ENCODE peak calls at places on chromosomes 7 and 10, in six cellular contexts. P, S, J, G, X and O are unnamed samples.

GRCh38 chr10:69628876-69629275 is 1.2 kb upstream of the FAM241B start:
- DNase-seq in P (no peak), S (no peak), J (no peak), X (peak; percentile 17), G (no peak), O (no peak)

GRCh38 chr10:70931168-70931805 is 42.9 kb upstream of the PCBD1 start:
- DNase-seq in P (peak; percentile 38), G (peak; percentile 23), X (no peak), S (no peak), J (peak; percentile 11), O (peak; percentile 15)

GRCh38 chr10:3542185-3542611 is 242.8 kb downstream of the KLF6 start:
- DNase-seq in S (no peak), P (peak; percentile 81), G (peak; percentile 67), X (no peak), J (peak; percentile 51), O (peak; percentile 41)

GRCh38 chr10:15427836-15428414 is 56.8 kb upstream of the FAM171A1 start:
- DNase-seq in G (peak; percentile 89), S (no peak), X (no peak), P (peak; percentile 67), J (no peak), O (no peak)

GRCh38 chr10:1360011-1360580 is 303.9 kb downstream of the WDR37 start:
- DNase-seq in G (no peak), J (no peak), P (no peak), X (no peak), S (no peak), O (no peak)

GRCh38 chr10:78225611-78226010 is 191.9 kb downstream of the RPS24 start:
- DNase-seq in G (no peak), X (no peak), J (no peak), S (no peak), P (no peak), O (no peak)

GRCh38 chr7:90455163-90456030 is 14.0 kb upstream of the PTTG1IP2 start:
- DNase-seq in J (no peak), X (no peak), G (peak; percentile 82), S (no peak), P (peak; percentile 67), O (no peak)

GRCh38 chr7:83142365-83142764 is 20.3 kb downstream of the PCLO start:
- DNase-seq in P (no peak), J (no peak), G (no peak), S (no peak), X (no peak), O (no peak)

GRCh38 chr10:120474956-120475355 is 17.9 kb downstream of the PLPP4 start:
- DNase-seq in P (no peak), X (no peak), G (no peak), J (no peak), S (no peak), O (no peak)

GRCh38 chr7:117323877-117324699 is 1.2 kb upstream of the WNT2 start:
- DNase-seq in G (peak; percentile 51), P (peak; percentile 55), X (no peak), J (no peak), S (no peak), O (no peak)

GRCh38 chr10:114879093-114879492 is 57.5 kb downstream of the FHIP2A start:
- DNase-seq in P (no peak), G (peak; percentile 86), X (no peak), J (no peak), S (no peak), O (no peak)

GRCh38 chr7:17123020-17123419 is 175.4 kb upstream of the AHR start:
- DNase-seq in G (peak; percentile 93), J (peak; percentile 84), S (no peak), X (no peak), P (peak; percentile 76), O (no peak)

GRCh38 chr10:111116762-111117445 is 40.1 kb downstream of the ADRA2A start:
- DNase-seq in G (no peak), J (no peak), S (peak; percentile 24), P (no peak), X (no peak), O (no peak)

GRCh38 chr7:151629873-151630272 is 110.2 kb upstream of the RHEB start:
- DNase-seq in S (no peak), X (no peak), G (no peak), P (no peak), J (no peak), O (no peak)

GRCh38 chr10:102948786-102949185 is 30.7 kb downstream of the CNNM2 start:
- DNase-seq in P (no peak), X (no peak), S (no peak), G (no peak), J (no peak), O (no peak)

GRCh38 chr10:102948163-102948562 is 30.1 kb downstream of the CNNM2 start:
- DNase-seq in G (no peak), X (no peak), S (no peak), J (no peak), P (no peak), O (no peak)

GRCh38 chr10:102945449-102945848 is 27.4 kb downstream of the CNNM2 start:
- DNase-seq in X (no peak), G (no peak), J (no peak), P (no peak), S (no peak), O (no peak)

GRCh38 chr10:102946992-102947391 is 28.9 kb downstream of the CNNM2 start:
- DNase-seq in G (no peak), J (no peak), S (no peak), P (no peak), X (no peak), O (no peak)

DNA sequence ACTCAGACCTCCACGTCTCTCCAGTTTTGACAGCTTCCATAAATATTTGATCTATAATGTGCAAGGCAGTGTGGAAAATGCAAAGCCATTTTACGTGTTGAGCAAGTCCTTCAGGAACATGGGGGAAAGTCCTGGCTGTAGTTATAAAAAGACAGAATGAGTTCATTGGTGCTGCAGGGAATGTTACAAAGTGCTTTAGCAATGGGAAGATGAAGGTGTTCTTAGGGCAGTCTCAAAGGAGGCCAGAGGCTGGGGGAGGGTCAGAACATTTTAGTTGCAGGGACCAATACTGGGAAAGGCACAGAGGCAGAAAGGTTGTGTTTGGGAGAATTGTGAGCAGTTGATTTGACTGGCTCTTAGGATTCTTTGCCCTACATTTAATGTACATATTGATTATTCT is 27.9 kb downstream of the CNNM2 start:
- DNase-seq in X (no peak), P (no peak), G (no peak), J (no peak), S (no peak), O (no peak)
- H3K4me3 ChIP-seq in X (no peak overlapping the region), P (no peak overlapping the region), G (no peak overlapping the region), J (no peak overlapping the region), S (no peak overlapping the region), O (no peak overlapping the region)

GRCh38 chr7:42617071-42617705 is 294.7 kb downstream of the C7orf25 start:
- DNase-seq in J (no peak), P (no peak), X (no peak), S (no peak), G (no peak), O (no peak)

GRCh38 chr7:42617781-42618457 is 294.0 kb downstream of the C7orf25 start:
- DNase-seq in S (no peak), G (peak; percentile 32), J (no peak), X (no peak), P (peak; percentile 10), O (no peak)

GRCh38 chr7:42611529-42611928 is 300.3 kb downstream of the C7orf25 start:
- DNase-seq in P (no peak), J (no peak), S (no peak), X (no peak), G (no peak), O (no peak)

GRCh38 chr7:42611961-42612360 is 299.9 kb downstream of the C7orf25 start:
- DNase-seq in P (no peak), J (no peak), G (peak; percentile 15), X (no peak), S (no peak), O (no peak)

DNA sequence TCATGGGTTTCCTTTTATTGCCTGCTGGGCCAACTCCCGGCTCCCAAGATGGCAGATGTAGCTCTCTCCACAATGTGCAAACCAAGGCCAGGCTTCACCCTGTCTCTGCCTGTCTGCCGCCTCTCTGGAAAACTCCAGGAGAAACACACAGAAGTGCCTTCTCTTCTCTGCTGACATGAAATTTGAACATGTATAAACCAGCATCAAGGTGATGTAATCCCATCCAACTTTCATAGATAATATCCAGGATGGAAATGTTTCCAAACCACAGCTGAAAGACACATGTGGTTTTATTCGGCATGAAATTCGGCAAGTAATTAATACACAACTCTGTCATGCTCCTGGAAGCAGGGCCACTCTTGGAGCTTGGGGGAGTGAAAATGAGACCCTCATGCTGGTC is 297.2 kb downstream of the C7orf25 start:
- DNase-seq in S (no peak), X (no peak), P (no peak), J (no peak), G (no peak), O (no peak)
- H3K4me3 ChIP-seq in S (no peak overlapping the region), X (no peak overlapping the region), P (no peak overlapping the region), J (no peak overlapping the region), G (no peak overlapping the region), O (no peak overlapping the region)

DNA sequence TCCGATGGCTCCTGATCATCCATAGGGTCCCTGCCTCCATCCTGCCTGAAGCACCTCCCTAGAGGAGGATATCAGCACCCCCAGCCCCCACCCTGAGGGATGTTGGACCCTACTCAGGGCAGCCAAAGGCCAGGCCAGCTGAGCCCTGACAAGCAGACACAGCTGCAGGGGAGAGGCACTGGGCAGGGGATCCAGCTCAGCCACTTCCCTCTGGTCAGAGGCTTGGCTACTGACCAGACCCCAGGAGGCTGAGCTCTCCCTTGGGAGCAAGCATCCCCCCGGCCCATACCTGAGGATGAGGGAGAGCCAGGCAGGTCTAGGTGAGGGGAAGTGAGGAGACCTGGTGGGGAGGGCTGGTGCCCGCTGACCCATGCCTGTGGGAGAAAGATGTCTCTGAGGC is 6.6 kb downstream of the LDB3 start:
- DNase-seq in P (no peak), J (no peak), G (no peak), X (no peak), S (no peak), O (no peak)
- H3K4me3 ChIP-seq in P (no peak overlapping the region), J (no peak overlapping the region), G (no peak overlapping the region), X (no peak overlapping the region), S (no peak overlapping the region), O (no peak overlapping the region)

GRCh38 chr10:101290415-101290814 is 61.2 kb upstream of the LBX1 start:
- DNase-seq in G (no peak), J (no peak), S (no peak), P (no peak), X (no peak), O (no peak)
- H3K4me3 ChIP-seq in G (no peak overlapping the region), J (no peak overlapping the region), S (no peak overlapping the region), P (no peak overlapping the region), X (no peak overlapping the region), O (no peak overlapping the region)

GRCh38 chr10:25934673-25935139 is 677 bp downstream of the MYO3A start:
- DNase-seq in J (no peak), X (no peak), P (no peak), G (no peak), S (peak; percentile 8), O (no peak)
- H3K4me3 ChIP-seq in J (no peak overlapping the region), X (peak overlapping the region; percentile 30), P (peak overlapping the region; percentile 28), G (no peak overlapping the region), S (peak overlapping the region; percentile 49), O (no peak overlapping the region)